ENCODE peak calls at places on chromosomes 1 and 21, in four cellular contexts. Z is heart left ventricle, C is suprapubic skin, M is body of pancreas. K is an unnamed sample.

GRCh38 chr1:217605390-217605789 is 25.5 kb downstream of the GPATCH2 start:
- DNase-seq in Z (no peak), C (no peak), M (no peak), K (no peak)

GRCh38 chr1:53121319-53122172 is 20.9 kb downstream of the SLC1A7 start:
- DNase-seq in Z (peak), C (peak), M (peak), K (no peak)

GRCh38 chr1:240237305-240237721 is 145.6 kb downstream of the FMN2 start:
- DNase-seq in Z (no peak), C (no peak), M (no peak), K (no peak)

GRCh38 chr1:24321712-24322635 is 2.8 kb downstream of the GRHL3 start:
- DNase-seq in Z (peak), C (peak), M (peak), K (no peak)

GRCh38 chr1:15016526-15016925 is 137.0 kb upstream of the TMEM51 start:
- DNase-seq in Z (no peak), C (no peak), M (no peak), K (no peak)

GRCh38 chr1:152411144-152411543 is 2.9 kb downstream of the CRNN start:
- DNase-seq in Z (no peak), C (no peak), M (peak), K (no peak)

GRCh38 chr1:220219136-220219442 is 53.2 kb downstream of the RAB3GAP2 start:
- DNase-seq in Z (no peak), C (no peak), M (no peak), K (no peak)

GRCh38 chr21:36606983-36607325 is 92.0 kb upstream of the SIM2 start:
- DNase-seq in Z (no peak), C (no peak), M (no peak), K (no peak)

GRCh38 chr1:59520194-59520593 is 223.3 kb downstream of the FGGY start:
- DNase-seq in Z (no peak), C (no peak), M (no peak), K (no peak)

GRCh38 chr1:6244401-6245054 is 549 bp downstream of the HES3 start:
- DNase-seq in Z (no peak), C (no peak), M (no peak), K (no peak)

GRCh38 chr1:25610822-25611630 is 5.6 kb upstream of the MAN1C1 start:
- DNase-seq in Z (no peak), C (no peak), M (no peak), K (no peak)

GRCh38 chr1:55955237-55955636 is 624.1 kb downstream of the PLPP3 start:
- DNase-seq in Z (no peak), C (no peak), M (no peak), K (no peak)

GRCh38 chr1:88773540-88774150 is 89.6 kb downstream of the PKN2 start:
- DNase-seq in Z (no peak), C (no peak), M (no peak), K (no peak)

GRCh38 chr1:19373206-19374126 is 61.3 kb downstream of the SLC66A1 start:
- DNase-seq in Z (no peak), C (no peak), M (no peak), K (no peak)

GRCh38 chr1:65541161-65541560 is 120.7 kb downstream of the LEPR start:
- DNase-seq in Z (no peak), C (no peak), M (no peak), K (no peak)

GRCh38 chr21:44828362-44829056 is 10.6 kb upstream of the SUMO3 start:
- DNase-seq in Z (no peak), C (no peak), M (no peak), K (no peak)

GRCh38 chr1:201024251-201024998 is 911 bp upstream of the KIF21B start:
- DNase-seq in Z (no peak), C (no peak), M (no peak), K (peak)

GRCh38 chr21:36926989-36927695 is 39.3 kb downstream of the HLCS start:
- DNase-seq in Z (no peak), C (no peak), M (no peak), K (no peak)

GRCh38 chr1:182670032-182670431 is 14.4 kb downstream of the RGS8 start:
- DNase-seq in Z (no peak), C (no peak), M (no peak), K (no peak)

GRCh38 chr1:168386949-168387586 is 106.4 kb downstream of the TBX19 start:
- DNase-seq in Z (no peak), C (no peak), M (peak), K (peak)

GRCh38 chr1:62508187-62508758 is 71.4 kb downstream of the USP1 start:
- DNase-seq in Z (no peak), C (no peak), M (no peak), K (no peak)

GRCh38 chr1:224700915-224701531 is 84.9 kb downstream of the CNIH3 start:
- DNase-seq in Z (no peak), C (no peak), M (no peak), K (no peak)

GRCh38 chr1:47378147-47378546 is 37.9 kb upstream of the FOXE3 start:
- DNase-seq in Z (no peak), C (no peak), M (no peak), K (no peak)

GRCh38 chr1:229507502-229507901 is 639 bp downstream of the NUP133 start:
- DNase-seq in Z (no peak), C (no peak), M (no peak), K (no peak)

GRCh38 chr1:156859523-156860112 is 701 bp upstream of the INSRR start:
- DNase-seq in Z (no peak), C (no peak), M (no peak), K (no peak)

GRCh38 chr1:14852301-14852700 is 253.8 kb downstream of the KAZN start:
- DNase-seq in Z (no peak), C (no peak), M (peak), K (no peak)

GRCh38 chr1:16122916-16123315 is 33.0 kb downstream of the EPHA2 start:
- DNase-seq in Z (peak), C (no peak), M (no peak), K (no peak)

GRCh38 chr21:35512321-35512720 is 463.2 kb upstream of the RUNX1 start:
- DNase-seq in Z (no peak), C (no peak), M (no peak), K (no peak)

GRCh38 chr1:19596719-19597462 is 47.2 kb upstream of the NBL1 start:
- DNase-seq in Z (peak), C (peak), M (peak), K (peak)

GRCh38 chr21:31781737-31782136 is 49.8 kb upstream of the SCAF4 start:
- DNase-seq in Z (peak), C (no peak), M (peak), K (no peak)

GRCh38 chr1:45550401-45551305 is at the start of gene AKR1A1:
- DNase-seq in Z (peak), C (peak), M (peak), K (peak)
- TF ChIP-seq CTCF in Z (no peak), C (no peak), M (peak), K (peak)

DNA sequence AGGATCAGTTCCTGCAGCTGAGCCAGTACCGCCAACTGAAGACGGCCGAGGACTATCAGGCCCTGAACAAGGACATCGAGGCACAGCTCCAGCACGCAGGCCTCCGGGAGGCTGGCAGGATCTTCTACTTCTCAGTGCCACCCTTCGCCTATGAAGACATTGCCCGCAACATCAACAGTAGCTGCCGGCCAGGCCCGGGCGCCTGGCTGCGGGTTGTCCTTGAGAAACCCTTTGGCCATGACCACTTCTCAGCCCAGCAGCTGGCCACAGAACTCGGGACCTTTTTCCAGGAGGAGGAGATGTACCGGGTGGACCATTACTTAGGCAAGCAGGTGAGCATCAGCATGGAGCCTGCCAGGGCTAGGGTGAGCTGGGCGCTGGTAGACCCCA is 10.7 kb downstream of the H6PD start:
- DNase-seq in Z (no peak), C (no peak), M (no peak), K (no peak)
- H3K27ac ChIP-seq in Z (peak), C (peak), M (peak), K (peak)

GRCh38 chr1:28648493-28649238 is at the start of gene RNU11:
- DNase-seq in Z (peak), C (peak), M (peak), K (peak)
- TF ChIP-seq CTCF in Z (no peak), C (no peak), M (peak), K (peak)

GRCh38 chr1:99650773-99651437 is 5.0 kb downstream of the PALMD start:
- DNase-seq in Z (no peak), C (no peak), M (no peak), K (no peak)
- H3K27ac ChIP-seq in Z (peak), C (peak), M (peak), K (peak)

GRCh38 chr1:63622847-63623566 is 29.8 kb downstream of the PGM1 start:
- DNase-seq in Z (no peak), C (no peak), M (peak), K (no peak)

GRCh38 chr1:63623952-63624351 is 30.7 kb downstream of the PGM1 start:
- DNase-seq in Z (no peak), C (no peak), M (no peak), K (no peak)

GRCh38 chr1:63621698-63622097 is 28.5 kb downstream of the PGM1 start:
- DNase-seq in Z (peak), C (no peak), M (peak), K (peak)

GRCh38 chr1:63626222-63626621 is 33.0 kb downstream of the PGM1 start:
- DNase-seq in Z (no peak), C (no peak), M (no peak), K (no peak)

DNA sequence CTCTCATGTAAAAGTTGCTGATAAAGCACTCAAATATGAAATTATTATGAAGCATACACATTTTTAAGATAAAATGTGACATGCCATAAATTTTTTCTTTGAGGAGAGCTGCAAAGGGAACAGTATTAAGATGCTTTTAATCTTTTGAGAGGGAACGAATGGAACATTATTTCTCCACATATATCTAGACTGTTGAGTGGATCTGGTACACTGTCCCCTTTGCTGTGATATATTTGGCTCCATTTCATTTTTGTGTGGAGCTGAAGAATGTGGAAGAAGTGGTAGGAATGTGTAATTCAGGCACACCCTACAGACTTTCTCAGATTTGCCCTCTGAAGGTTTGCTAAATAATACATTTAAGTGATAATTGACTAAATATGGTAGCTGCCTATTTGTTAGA is 31.7 kb downstream of the PGM1 start:
- DNase-seq in Z (no peak), C (no peak), M (no peak), K (no peak)
- TF ChIP-seq CTCF in Z (no peak), C (no peak), M (peak), K (no peak)

GRCh38 chr1:244354810-244355278 is 96.9 kb downstream of the ADSS2 start:
- DNase-seq in Z (no peak), C (no peak), M (no peak), K (no peak)
- H3K27ac ChIP-seq in Z (no peak), C (no peak), M (no peak), K (no peak)

GRCh38 chr1:27538793-27539192 is 48.8 kb upstream of the WASF2 start:
- DNase-seq in Z (no peak), C (no peak), M (no peak), K (no peak)

GRCh38 chr1:27536004-27536757 is 46.2 kb upstream of the WASF2 start:
- DNase-seq in Z (no peak), C (no peak), M (no peak), K (no peak)

GRCh38 chr1:27535386-27535785 is 45.4 kb upstream of the WASF2 start:
- DNase-seq in Z (no peak), C (no peak), M (no peak), K (no peak)

GRCh38 chr1:27539901-27540861 is 50.2 kb upstream of the WASF2 start:
- DNase-seq in Z (peak), C (no peak), M (no peak), K (no peak)

GRCh38 chr1:27536767-27537166 is 46.8 kb upstream of the WASF2 start:
- DNase-seq in Z (peak), C (no peak), M (peak), K (peak)
- TF ChIP-seq CTCF in Z (peak), C (no peak), M (no peak), K (no peak)

DNA sequence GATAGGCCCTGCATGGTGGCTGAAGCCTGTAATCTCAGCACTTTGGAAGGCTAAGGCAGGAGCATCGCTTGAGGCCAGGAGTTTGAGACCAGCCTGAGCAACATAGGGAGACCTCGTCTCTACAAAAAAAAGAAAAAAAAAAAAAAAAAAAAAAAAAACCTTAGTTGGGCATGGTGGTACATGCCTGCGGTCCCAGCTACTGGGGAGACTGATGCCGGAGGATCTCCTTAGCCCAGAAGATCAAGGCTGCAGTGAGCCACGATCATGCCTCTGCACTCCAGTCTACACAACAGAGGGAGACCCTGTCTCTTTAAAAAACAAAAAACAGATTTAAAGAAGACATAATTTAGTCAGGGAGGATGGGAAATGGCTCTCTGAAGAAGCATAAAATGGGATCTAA is 3.8 kb downstream of the LIN9 start:
- DNase-seq in Z (no peak), C (no peak), M (no peak), K (no peak)
- H3K27ac ChIP-seq in Z (peak), C (no peak), M (no peak), K (no peak)

K was measured in dorsolateral prefrontal cortex.